ENCODE peak calls at places on chromosomes 16 and 17, in six cellular contexts. L is AG04450, N is MM.1S, X is hepatocyte, Y is skeletal muscle cell, V is fibroblast of lung. U is an unnamed sample.

GRCh38 chr17:39979021-39979660 is 1.5 kb upstream of the PSMD3 start:
- DNase-seq in L (peak), Y (peak), V (peak), X (peak), N (no peak), U (no peak)

GRCh38 chr16:27245276-27246231 is 23.0 kb downstream of the NSMCE1 start:
- DNase-seq in N (no peak), X (no peak), Y (peak), L (no peak), V (peak), U (no peak)

GRCh38 chr17:3761061-3761917 is 37.6 kb downstream of the HASPIN start:
- DNase-seq in Y (no peak), V (no peak), X (no peak), N (no peak), L (no peak), U (no peak)

GRCh38 chr16:86994215-86994614 is 323.0 kb downstream of the C16orf95 start:
- DNase-seq in N (no peak), X (no peak), L (no peak), V (peak), Y (no peak), U (no peak)

GRCh38 chr17:7697828-7698588 is 7.0 kb upstream of the EFNB3 start:
- DNase-seq in X (no peak), N (no peak), V (no peak), Y (no peak), L (no peak), U (no peak)

GRCh38 chr16:14529010-14529669 is 100.9 kb downstream of the PARN start:
- DNase-seq in X (peak), Y (peak), N (peak), L (peak), V (peak), U (peak)

GRCh38 chr17:63550816-63551639 is 751 bp downstream of the DCAF7 start:
- DNase-seq in N (no peak), L (no peak), X (peak), Y (peak), V (peak), U (peak)

GRCh38 chr17:37662358-37662757 is 19.1 kb upstream of the DDX52 start:
- DNase-seq in V (no peak), Y (no peak), L (no peak), X (no peak), N (no peak), U (no peak)

GRCh38 chr16:79096246-79096645 is 504.3 kb downstream of the MAF start:
- DNase-seq in X (no peak), Y (no peak), L (no peak), V (no peak), N (no peak), U (no peak)

GRCh38 chr17:29642171-29642611 is 19.5 kb upstream of the CORO6 start:
- DNase-seq in N (no peak), L (no peak), V (no peak), X (no peak), Y (no peak), U (no peak)

GRCh38 chr17:82064433-82065192 is 991 bp downstream of the DUS1L start:
- DNase-seq in X (no peak), N (peak), L (no peak), Y (no peak), V (no peak), U (no peak)

GRCh38 chr17:27289856-27290255 is 4.1 kb upstream of the WSB1 start:
- DNase-seq in N (no peak), X (no peak), L (no peak), V (no peak), Y (no peak), U (no peak)

GRCh38 chr16:79261461-79261860 is 339.1 kb downstream of the MAF start:
- DNase-seq in X (peak), L (no peak), N (no peak), V (no peak), Y (no peak), U (peak)

GRCh38 chr17:77127735-77128361 is 12.9 kb upstream of the SEC14L1 start:
- DNase-seq in N (no peak), X (no peak), L (no peak), V (no peak), Y (peak), U (no peak)

GRCh38 chr16:84821179-84821578 is 1.4 kb downstream of the CRISPLD2 start:
- DNase-seq in L (no peak), X (no peak), Y (no peak), V (no peak), N (no peak), U (no peak)

GRCh38 chr16:1950047-1950446 is 4.4 kb downstream of the RPL3L start:
- DNase-seq in X (no peak), V (no peak), N (no peak), Y (no peak), L (no peak), U (no peak)

GRCh38 chr17:76710863-76711611 is at the start of gene MXRA7:
- DNase-seq in X (peak), N (peak), V (peak), L (no peak), Y (no peak), U (no peak)

GRCh38 chr17:50458290-50458689 is 10.4 kb downstream of the CHAD start:
- DNase-seq in V (no peak), N (no peak), X (no peak), L (no peak), Y (no peak), U (no peak)

GRCh38 chr17:61232871-61233270 is 166.8 kb upstream of the TBX2 start:
- DNase-seq in L (no peak), V (no peak), N (no peak), X (no peak), Y (peak), U (no peak)

GRCh38 chr16:75938818-75939217 is 212.5 kb upstream of the CPHXL start:
- DNase-seq in N (no peak), Y (no peak), V (peak), X (no peak), L (peak), U (no peak)

GRCh38 chr16:66713076-66713475 is 16.5 kb upstream of the CMTM4 start:
- DNase-seq in X (no peak), N (no peak), Y (no peak), L (no peak), V (no peak), U (no peak)

GRCh38 chr17:55172612-55173011 is 92.1 kb upstream of the HLF start:
- DNase-seq in L (no peak), V (no peak), X (no peak), N (peak), Y (no peak), U (no peak)

GRCh38 chr16:49631521-49632041 is 224.3 kb downstream of the ZNF423 start:
- DNase-seq in L (no peak), V (peak), N (no peak), X (peak), Y (no peak), U (no peak)

GRCh38 chr17:2068101-2068518 is 13.2 kb downstream of the HIC1 start:
- DNase-seq in X (peak), V (peak), Y (no peak), N (no peak), L (no peak), U (peak)

GRCh38 chr17:55458287-55458900 is 36.8 kb upstream of the MMD start:
- DNase-seq in L (no peak), N (no peak), Y (no peak), V (no peak), X (no peak), U (no peak)

GRCh38 chr16:23634461-23635036 is 6.6 kb downstream of the PALB2 start:
- DNase-seq in X (no peak), Y (no peak), L (no peak), V (no peak), N (no peak), U (no peak)

GRCh38 chr16:21301895-21302291 is 23.8 kb upstream of the CRYM start:
- DNase-seq in N (no peak), Y (no peak), V (peak), X (no peak), L (no peak), U (no peak)

GRCh38 chr17:57328109-57328882 is 72.0 kb downstream of the MSI2 start:
- DNase-seq in N (no peak), Y (peak), L (peak), V (no peak), X (no peak), U (peak)

GRCh38 chr17:45336390-45337182 is 19.8 kb upstream of the MAP3K14 start:
- DNase-seq in N (no peak), Y (no peak), X (no peak), V (no peak), L (no peak), U (no peak)

GRCh38 chr17:45335721-45336120 is 18.9 kb upstream of the MAP3K14 start:
- DNase-seq in V (no peak), Y (no peak), X (no peak), L (no peak), N (no peak), U (no peak)

GRCh38 chr17:45338996-45339535 is 22.2 kb upstream of the MAP3K14 start:
- DNase-seq in L (no peak), N (no peak), V (no peak), X (no peak), Y (no peak), U (no peak)

GRCh38 chr17:45339646-45340605 is 23.1 kb upstream of the MAP3K14 start:
- DNase-seq in L (no peak), N (no peak), Y (no peak), X (no peak), V (no peak), U (no peak)

GRCh38 chr17:45338023-45338781 is 21.4 kb upstream of the MAP3K14 start:
- DNase-seq in L (no peak), X (no peak), V (no peak), N (no peak), Y (no peak), U (no peak)
- H3K4me3 ChIP-seq in L (no peak), X (no peak), V (no peak), N (no peak), Y (no peak), U (no peak)

GRCh38 chr17:58344047-58344790 is 7.8 kb downstream of the SUPT4H1 start:
- DNase-seq in Y (no peak), X (no peak), N (peak), L (no peak), V (no peak), U (peak)
- H3K4me3 ChIP-seq in Y (no peak), X (no peak), N (peak), L (no peak), V (no peak), U (peak)

DNA sequence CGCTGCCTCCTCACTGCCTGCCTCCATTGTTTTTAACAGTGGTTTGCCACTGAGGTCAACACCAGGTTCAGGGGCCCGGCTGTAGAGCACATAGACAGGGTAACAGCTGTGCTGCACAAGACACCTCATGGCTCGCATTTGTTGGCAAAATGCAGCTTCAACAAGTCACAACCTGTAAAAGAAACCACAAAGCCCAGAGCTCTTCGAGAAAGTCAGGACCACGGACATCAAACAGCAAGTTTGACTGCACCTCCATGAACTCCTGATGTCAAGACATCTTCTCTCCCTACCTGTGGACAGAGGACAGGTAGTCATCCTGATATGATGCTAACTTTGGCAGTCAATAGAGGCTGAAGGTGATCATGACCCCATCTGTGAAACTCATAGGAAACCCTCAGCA is 142.4 kb upstream of the SOX9 start:
- DNase-seq in X (no peak), Y (no peak), L (no peak), V (no peak), N (no peak), U (no peak)
- H3K4me3 ChIP-seq in X (no peak), Y (no peak), L (no peak), V (no peak), N (no peak), U (no peak)

DNA sequence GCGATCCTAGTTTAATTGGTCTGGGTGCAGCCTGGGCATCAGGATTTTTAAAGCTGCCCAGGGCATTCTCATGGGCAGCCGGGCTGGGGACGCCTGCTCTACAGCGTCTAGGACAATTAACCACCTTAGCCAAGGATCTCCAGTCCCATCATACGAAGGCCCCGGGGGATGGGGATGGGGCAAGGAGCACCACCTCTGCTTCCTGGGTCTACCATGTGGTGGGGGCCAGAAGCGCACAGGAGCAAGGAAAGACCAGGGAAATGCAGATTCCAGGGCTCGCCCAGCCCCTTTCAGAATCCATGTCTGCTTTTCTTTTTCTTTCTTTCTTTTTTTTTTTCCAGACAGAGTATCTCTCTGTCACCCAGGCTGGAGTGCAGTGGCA is 29.3 kb downstream of the TBC1D16 start:
- DNase-seq in Y (no peak), X (no peak), L (no peak), V (no peak), N (no peak), U (no peak)
- H3K4me3 ChIP-seq in Y (no peak), X (no peak), L (no peak), V (no peak), N (no peak), U (no peak)

GRCh38 chr17:75033346-75034235 is 13.2 kb downstream of the ATP5PD start:
- DNase-seq in V (peak), X (peak), Y (peak), N (peak), L (peak), U (no peak)

GRCh38 chr17:75032896-75033294 is 13.9 kb downstream of the ATP5PD start:
- DNase-seq in Y (no peak), N (no peak), X (no peak), V (peak), L (no peak), U (no peak)

GRCh38 chr17:75030161-75030560 is 16.6 kb downstream of the ATP5PD start:
- DNase-seq in Y (no peak), L (no peak), X (no peak), V (no peak), N (no peak), U (no peak)

GRCh38 chr17:75034236-75034908 is 12.4 kb downstream of the ATP5PD start:
- DNase-seq in X (peak), V (peak), L (peak), N (peak), Y (peak), U (peak)

DNA sequence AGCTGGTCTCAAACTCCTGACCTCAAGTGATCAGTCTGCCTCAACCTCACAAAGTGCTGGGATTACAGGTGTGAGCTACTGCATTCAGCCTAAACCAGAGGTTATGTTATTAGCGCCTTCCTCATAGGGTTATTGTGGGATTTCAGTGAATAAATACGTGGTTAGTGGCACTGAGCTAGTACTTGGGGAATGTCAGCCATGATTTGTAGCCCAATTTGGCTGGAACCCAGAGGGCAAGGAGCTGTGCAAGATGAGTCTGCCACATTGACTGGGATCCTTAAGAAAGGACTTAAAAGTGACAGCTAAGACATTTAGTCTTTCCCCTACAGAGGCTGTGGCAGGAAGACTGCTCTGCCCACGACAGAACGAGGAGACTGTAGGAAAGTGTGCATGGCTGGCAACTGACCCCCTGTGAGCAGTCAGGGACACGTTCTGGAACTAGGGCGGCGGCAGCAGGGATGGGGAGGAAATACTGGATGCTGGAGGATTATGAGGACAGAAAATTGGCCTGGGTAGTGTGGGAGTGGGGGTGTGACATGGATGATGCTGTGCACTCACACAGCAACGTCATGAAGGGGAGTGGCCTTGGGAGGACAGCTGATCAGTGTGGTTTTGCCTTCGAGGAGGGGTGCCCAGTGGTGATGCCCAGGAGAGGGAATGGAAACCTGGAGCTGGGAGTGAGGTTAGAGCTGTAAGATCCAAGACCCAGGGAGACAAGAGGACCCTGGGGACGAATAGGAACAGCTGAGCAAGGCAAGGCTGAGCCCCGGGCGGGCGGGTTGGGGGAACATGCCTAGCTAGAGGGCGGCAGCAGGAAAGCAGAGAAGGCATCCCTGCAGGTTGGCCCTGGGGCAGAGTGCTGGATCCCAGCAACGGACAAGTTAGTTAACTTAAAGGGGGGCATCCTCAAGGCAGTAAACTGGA is 14.5 kb downstream of the ATP5PD start:
- DNase-seq in L (no peak), V (peak), X (peak), N (no peak), Y (no peak), U (no peak)
- H3K4me3 ChIP-seq in L (peak), V (peak), X (peak), N (peak), Y (peak), U (no peak)

GRCh38 chr17:74813793-74814192 is 37.6 kb upstream of the NAT9 start:
- DNase-seq in Y (no peak), N (no peak), V (no peak), L (no peak), X (no peak), U (no peak)

GRCh38 chr17:74815067-74815466 is 38.9 kb upstream of the NAT9 start:
- DNase-seq in V (no peak), N (no peak), L (no peak), Y (no peak), X (no peak), U (no peak)

GRCh38 chr17:74814453-74814852 is 38.3 kb upstream of the NAT9 start:
- DNase-seq in L (no peak), V (no peak), X (no peak), Y (no peak), N (peak), U (no peak)

GRCh38 chr17:74816883-74817620 is 40.9 kb upstream of the NAT9 start:
- DNase-seq in L (no peak), V (no peak), Y (no peak), X (no peak), N (no peak), U (no peak)

GRCh38 chr17:74815671-74816370 is 39.7 kb upstream of the NAT9 start:
- DNase-seq in X (no peak), N (no peak), L (no peak), V (no peak), Y (no peak), U (no peak)
- H3K4me3 ChIP-seq in X (no peak), N (no peak), L (no peak), V (no peak), Y (no peak), U (no peak)

U was measured in Jurkat, Clone E6-1.